ENCODE peak calls at places on chromosomes 1 and 21, in six cellular contexts. F is activated T-cell treated with anti-CD3 and anti-CD28 coated beads for 48 hours; J is C1 segment of cervical spinal cord; T is activated CD4-positive, alpha-beta T cell treated with anti-CD3 and anti-CD28 coated beads, Interleukin-2, amount 10 ng/mL, durations not matched to agents 24 days and 14 days; E is EH; Q is stimulated activated naive CD4-positive, alpha-beta T cell. O is an unnamed sample.
A peak's percentile ranks its signal among the peaks of the same experiment; 100 is the strongest.

GRCh38 chr1:94579876-94580294 is 38.3 kb upstream of the F3 start:
- DNase-seq in F (no peak), J (no peak), T (no peak), E (peak; percentile 98), Q (no peak), O (no peak)

GRCh38 chr1:167905182-167905581 is 8.8 kb downstream of the ADCY10 start:
- DNase-seq in F (no peak), J (no peak), T (peak; percentile 44), E (no peak), Q (no peak), O (no peak)

GRCh38 chr1:174682419-174683008 is 234.8 kb downstream of the GPR52 start:
- DNase-seq in F (no peak), J (no peak), T (no peak), E (peak; percentile 69), Q (no peak), O (no peak)

GRCh38 chr1:194033646-194034045 is 847.2 kb upstream of the B3GALT2 start:
- DNase-seq in F (no peak), J (no peak), T (no peak), E (no peak), Q (no peak), O (no peak)

GRCh38 chr1:234337233-234337632 is 36.0 kb upstream of the COA6 start:
- DNase-seq in F (no peak), J (no peak), T (no peak), E (no peak), Q (no peak), O (no peak)

GRCh38 chr1:112529301-112529700 is 20.5 kb downstream of the WNT2B start:
- DNase-seq in F (no peak), J (no peak), T (no peak), E (peak; percentile 60), Q (no peak), O (no peak)

GRCh38 chr1:100229681-100230443 is 19.8 kb downstream of the DBT start:
- DNase-seq in F (no peak), J (no peak), T (no peak), E (no peak), Q (no peak), O (no peak)

GRCh38 chr1:110034451-110035235 is at the start of gene STRIP1:
- DNase-seq in F (peak; percentile 85), J (peak; percentile 88), T (peak; percentile 98), E (peak; percentile 98), Q (peak; percentile 95), O (peak; percentile 66)

GRCh38 chr1:13825033-13825432 is 125.0 kb downstream of the PRDM2 start:
- DNase-seq in F (no peak), J (no peak), T (no peak), E (peak; percentile 13), Q (no peak), O (no peak)

GRCh38 chr1:230282157-230282556 is 144.0 kb downstream of the PGBD5 start:
- DNase-seq in F (no peak), J (no peak), T (no peak), E (no peak), Q (no peak), O (no peak)

GRCh38 chr1:161140755-161141400 is 8.4 kb upstream of the DEDD start:
- DNase-seq in F (no peak), J (no peak), T (no peak), E (no peak), Q (no peak), O (no peak)

GRCh38 chr1:177703888-177704446 is 265.9 kb downstream of the SEC16B start:
- DNase-seq in F (no peak), J (no peak), T (no peak), E (no peak), Q (no peak), O (no peak)

GRCh38 chr1:150213170-150214098 is 22.5 kb downstream of the ANP32E start:
- DNase-seq in F (peak; percentile 86), J (peak; percentile 91), T (peak; percentile 97), E (peak; percentile 84), Q (peak; percentile 89), O (peak; percentile 72)

GRCh38 chr1:168627370-168627769 is 51.0 kb downstream of the XCL1 start:
- DNase-seq in F (no peak), J (no peak), T (no peak), E (no peak), Q (no peak), O (no peak)

GRCh38 chr1:224542783-224543440 is 73.2 kb upstream of the CNIH3 start:
- DNase-seq in F (no peak), J (no peak), T (peak; percentile 75), E (peak; percentile 99), Q (no peak), O (no peak)

GRCh38 chr21:44761011-44761729 is 40.5 kb downstream of the UBE2G2 start:
- DNase-seq in F (no peak), J (no peak), T (no peak), E (no peak), Q (no peak), O (no peak)

GRCh38 chr1:157415661-157416060 is 136.7 kb downstream of the FCRL5 start:
- DNase-seq in F (no peak), J (no peak), T (no peak), E (peak; percentile 26), Q (no peak), O (no peak)

GRCh38 chr21:22711636-22712035 is 1713.4 kb downstream of the NCAM2 start:
- DNase-seq in F (no peak), J (no peak), T (no peak), E (no peak), Q (no peak), O (no peak)

GRCh38 chr1:177969825-177970371 is at the start of gene SEC16B:
- DNase-seq in F (no peak), J (no peak), T (no peak), E (no peak), Q (no peak), O (no peak)

GRCh38 chr1:225509376-225509707 is 81.5 kb upstream of the LBR start:
- DNase-seq in F (no peak), J (no peak), T (no peak), E (no peak), Q (no peak), O (no peak)

GRCh38 chr1:76083189-76083588 is 8.6 kb downstream of the ST6GALNAC3 start:
- DNase-seq in F (no peak), J (peak; percentile 55), T (no peak), E (no peak), Q (no peak), O (no peak)

GRCh38 chr1:30660241-30660640 is 63.1 kb downstream of the MATN1 start:
- DNase-seq in F (no peak), J (no peak), T (no peak), E (no peak), Q (no peak), O (no peak)

GRCh38 chr1:213327318-213327667 is 276.3 kb downstream of the RPS6KC1 start:
- DNase-seq in F (no peak), J (no peak), T (no peak), E (peak; percentile 92), Q (no peak), O (no peak)

GRCh38 chr1:12040457-12041051 is 21.3 kb downstream of the MIIP start:
- DNase-seq in F (no peak), J (no peak), T (no peak), E (peak; percentile 78), Q (no peak), O (no peak)

GRCh38 chr1:36658838-36659237 is 176.1 kb upstream of the CSF3R start:
- DNase-seq in F (no peak), J (no peak), T (no peak), E (no peak), Q (no peak), O (no peak)

GRCh38 chr1:78225153-78225552 is 179.4 kb downstream of the GIPC2 start:
- DNase-seq in F (no peak), J (no peak), T (no peak), E (peak; percentile 54), Q (no peak), O (no peak)

GRCh38 chr21:15291621-15292266 is 226.9 kb upstream of the NRIP1 start:
- DNase-seq in F (no peak), J (no peak), T (no peak), E (no peak), Q (no peak), O (no peak)

GRCh38 chr1:244173765-244174164 is 122.7 kb downstream of the ZBTB18 start:
- DNase-seq in F (no peak), J (no peak), T (no peak), E (peak; percentile 42), Q (no peak), O (no peak)

GRCh38 chr1:79437540-79437939 is 431.0 kb upstream of the ADGRL4 start:
- DNase-seq in F (no peak), J (no peak), T (no peak), E (no peak), Q (no peak), O (no peak)

GRCh38 chr1:111930356-111930755 is 59.1 kb downstream of the KCND3 start:
- DNase-seq in F (no peak), J (no peak), T (no peak), E (no peak), Q (no peak), O (no peak)

GRCh38 chr1:45512641-45513054 is 9.0 kb downstream of the PRDX1 start:
- DNase-seq in F (peak; percentile 46), J (peak; percentile 22), T (peak; percentile 89), E (peak; percentile 75), Q (peak; percentile 41), O (no peak)

GRCh38 chr1:216705686-216706085 is 17.5 kb downstream of the ESRRG start:
- DNase-seq in F (no peak), J (no peak), T (no peak), E (no peak), Q (no peak), O (no peak)

GRCh38 chr1:175129997-175130648 is 62.5 kb downstream of the KIAA0040 start:
- DNase-seq in F (no peak), J (no peak), T (no peak), E (peak; percentile 29), Q (no peak), O (no peak)

GRCh38 chr1:99645699-99646531 is at the start of gene PALMD:
- DNase-seq in F (no peak), J (no peak), T (no peak), E (peak; percentile 33), Q (no peak), O (no peak)

GRCh38 chr1:13809461-13810159 is 109.6 kb downstream of the PRDM2 start:
- DNase-seq in F (peak; percentile 30), J (no peak), T (no peak), E (no peak), Q (no peak), O (no peak)

GRCh38 chr1:28062806-28063205 is 25.6 kb downstream of the EYA3 start:
- DNase-seq in F (no peak), J (no peak), T (no peak), E (peak; percentile 26), Q (no peak), O (no peak)

GRCh38 chr1:175150596-175151319 is 41.8 kb downstream of the KIAA0040 start:
- DNase-seq in F (no peak), J (no peak), T (no peak), E (peak; percentile 52), Q (no peak), O (no peak)

GRCh38 chr1:177307771-177308170 is 137.0 kb downstream of the BRINP2 start:
- DNase-seq in F (no peak), J (no peak), T (no peak), E (peak; percentile 21), Q (no peak), O (no peak)

GRCh38 chr1:183306317-183307042 is 111.7 kb downstream of the NMNAT2 start:
- DNase-seq in F (no peak), J (no peak), T (no peak), E (no peak), Q (no peak), O (no peak)

O was measured in stimulated activated CD4-positive, alpha-beta T cell treated with anti-CD3 and anti-CD28 coated beads, Interleukin-1b, Interleukin-23, amount 100 ng/mL, for 1 hour.